ENCODE peak calls at places on chromosomes 13 and 19, in nine cellular contexts. D is IMR-90, E is mammary epithelial cell, F is H9, U is fibroblast of lung, K is Karpas-422, H is K562, A is keratinocyte, G is astrocyte. L is an unnamed sample.
A peak's percentile ranks its signal among the peaks of the same experiment; 100 is the strongest.

GRCh38 chr19:10740798-10741197 is 22.9 kb downstream of the DNM2 start:
- DNase-seq in A (no peak), K (no peak), D (no peak), U (no peak), F (no peak), G (no peak), E (no peak), H (peak; percentile 30), L (no peak)

GRCh38 chr19:737591-738093 is 13.3 kb upstream of the MISP start:
- DNase-seq in F (peak; percentile 81), K (peak; percentile 80), D (peak; percentile 16), E (no peak), G (no peak), H (peak; percentile 72), A (no peak), U (peak; percentile 15), L (peak; percentile 94)

GRCh38 chr13:93480553-93481106 is 254.0 kb downstream of the GPC6 start:
- DNase-seq in D (no peak), K (no peak), U (peak; percentile 7), A (no peak), E (no peak), F (no peak), H (no peak), G (no peak), L (no peak)

GRCh38 chr13:50161052-50161451 is 145.8 kb downstream of the KCNRG start:
- DNase-seq in K (no peak), H (peak; percentile 52), E (peak; percentile 71), D (peak; percentile 56), A (no peak), U (peak; percentile 45), F (no peak), G (peak; percentile 42), L (no peak)

GRCh38 chr19:44747739-44748425 is 626 bp upstream of the BCL3 start:
- DNase-seq in K (peak; percentile 46), E (peak; percentile 65), H (no peak), U (peak; percentile 73), F (peak; percentile 61), A (no peak), D (peak; percentile 61), G (peak; percentile 51), L (peak; percentile 80)

GRCh38 chr13:37868691-37869505 is 674 bp downstream of the TRPC4 start:
- DNase-seq in K (no peak), F (peak; percentile 38), D (peak; percentile 50), A (no peak), H (no peak), E (no peak), U (peak; percentile 39), G (peak; percentile 51), L (peak; percentile 76)

GRCh38 chr13:110817143-110817542 is 97.7 kb downstream of the ANKRD10 start:
- DNase-seq in G (no peak), D (no peak), E (no peak), U (no peak), H (no peak), A (no peak), F (no peak), K (no peak), L (no peak)

GRCh38 chr13:75371223-75371622 is 110.7 kb downstream of the TBC1D4 start:
- DNase-seq in K (no peak), A (no peak), U (no peak), H (no peak), D (no peak), F (no peak), E (no peak), G (no peak), L (no peak)

GRCh38 chr13:112057736-112058518 is 9.0 kb upstream of the SOX1 start:
- DNase-seq in D (no peak), U (no peak), K (no peak), E (no peak), H (peak; percentile 4), G (no peak), F (peak; percentile 56), A (no peak), L (peak; percentile 68)

GRCh38 chr13:35213911-35214310 is 262.6 kb downstream of the MAB21L1 start:
- DNase-seq in H (no peak), D (no peak), U (no peak), K (no peak), E (no peak), A (no peak), G (no peak), F (no peak), L (no peak)

GRCh38 chr19:4583961-4584669 is 24.6 kb upstream of the SEMA6B start:
- DNase-seq in D (no peak), H (peak; percentile 63), K (no peak), F (peak; percentile 67), G (peak; percentile 29), U (no peak), E (peak; percentile 46), A (no peak), L (peak; percentile 91)

GRCh38 chr13:76993021-76993420 is 1.1 kb downstream of the CLN5 start:
- DNase-seq in D (peak; percentile 28), G (peak; percentile 13), E (peak; percentile 55), A (no peak), K (no peak), F (no peak), H (no peak), U (no peak), L (no peak)

GRCh38 chr19:4284176-4284958 is 5.3 kb downstream of the SHD start:
- DNase-seq in D (no peak), F (peak; percentile 94), E (no peak), U (no peak), H (peak; percentile 84), K (peak; percentile 81), G (no peak), A (no peak), L (peak; percentile 93)

GRCh38 chr19:55283548-55284393 is at the start of gene BRSK1:
- DNase-seq in H (peak; percentile 67), K (peak; percentile 87), F (peak; percentile 89), U (peak; percentile 65), A (no peak), D (peak; percentile 61), G (peak; percentile 30), E (no peak), L (peak; percentile 95)

GRCh38 chr19:55287361-55288079 is 3.7 kb downstream of the BRSK1 start:
- DNase-seq in H (no peak), A (no peak), K (no peak), U (no peak), F (no peak), E (no peak), G (no peak), D (no peak), L (no peak)

GRCh38 chr19:55285225-55285890 is 1.6 kb downstream of the BRSK1 start:
- DNase-seq in K (no peak), A (no peak), U (no peak), F (no peak), H (no peak), G (no peak), E (no peak), D (no peak), L (no peak)

GRCh38 chr19:55279773-55280643 is at the start of gene HSPBP1:
- DNase-seq in E (peak; percentile 97), G (peak; percentile 90), H (peak; percentile 97), D (peak; percentile 91), U (peak; percentile 95), F (peak; percentile 99), K (peak; percentile 100), A (peak; percentile 95), L (peak; percentile 100)

DNA sequence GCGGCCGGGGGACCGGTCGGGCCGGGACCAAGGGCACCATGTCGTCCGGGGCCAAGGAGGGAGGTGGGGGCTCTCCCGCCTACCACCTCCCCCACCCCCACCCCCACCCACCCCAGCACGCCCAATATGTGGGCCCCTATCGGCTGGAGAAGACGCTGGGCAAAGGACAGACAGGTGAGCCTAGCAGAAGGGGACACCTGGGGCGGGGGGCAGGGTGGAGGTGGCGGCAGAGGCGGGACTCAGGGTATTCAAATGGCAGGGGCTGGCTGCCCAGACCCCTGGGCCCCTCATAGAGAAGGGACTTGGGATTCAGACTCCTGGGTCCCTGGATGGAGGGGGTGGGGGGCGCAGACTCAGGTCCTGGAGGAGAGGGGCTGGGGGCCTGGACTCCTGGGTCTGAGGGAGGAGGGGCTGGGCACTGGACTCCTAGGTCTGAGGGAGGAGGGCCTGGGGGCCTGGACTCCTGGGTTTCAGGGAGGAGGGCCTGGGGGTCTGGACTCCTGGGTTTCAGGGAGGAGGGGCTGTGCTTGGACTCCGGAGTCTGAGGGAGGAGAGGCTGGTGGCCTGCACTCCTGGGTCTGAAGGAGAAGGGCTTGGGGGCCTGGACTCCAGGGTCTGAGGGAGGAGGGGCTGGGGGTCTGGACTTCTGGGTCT is 735 bp downstream of the BRSK1 start:
- DNase-seq in U (no peak), F (peak; percentile 67), A (no peak), G (no peak), K (no peak), D (no peak), E (no peak), H (no peak), L (peak; percentile 82)
- H3K9ac ChIP-seq in U (peak overlapping the region; percentile 23), F (no peak overlapping the region), A (no peak overlapping the region), G (peak overlapping the region; percentile 65), K (peak overlapping the region; percentile 62), D (peak overlapping the region; percentile 79), E (no peak overlapping the region), H (peak overlapping the region; percentile 81), L (peak overlapping the region; percentile 60)

GRCh38 chr19:2444251-2445002 is 12.3 kb downstream of the LMNB2 start:
- DNase-seq in G (no peak), K (no peak), F (no peak), E (no peak), D (no peak), H (no peak), U (no peak), A (no peak), L (no peak)

GRCh38 chr19:2449019-2449418 is 7.7 kb downstream of the LMNB2 start:
- DNase-seq in U (no peak), F (no peak), E (no peak), D (no peak), K (no peak), H (no peak), A (no peak), G (no peak), L (no peak)

GRCh38 chr19:2443785-2444182 is 13.0 kb downstream of the LMNB2 start:
- DNase-seq in A (no peak), E (no peak), F (no peak), U (no peak), D (no peak), G (no peak), H (no peak), K (no peak), L (no peak)

GRCh38 chr19:2443116-2443784 is 13.5 kb downstream of the LMNB2 start:
- DNase-seq in G (no peak), K (no peak), H (no peak), D (no peak), E (no peak), U (no peak), F (no peak), A (no peak), L (no peak)

GRCh38 chr19:2446390-2446789 is 10.4 kb downstream of the LMNB2 start:
- DNase-seq in U (no peak), E (no peak), D (no peak), K (no peak), G (no peak), F (no peak), H (no peak), A (no peak), L (no peak)
- H3K9ac ChIP-seq in U (no peak overlapping the region), E (no peak overlapping the region), D (no peak overlapping the region), K (no peak overlapping the region), G (no peak overlapping the region), F (no peak overlapping the region), H (peak overlapping the region; percentile 36), A (no peak overlapping the region), L (no peak overlapping the region)

GRCh38 chr19:15584541-15585115 is 30.4 kb upstream of the CYP4F8 start:
- DNase-seq in E (peak; percentile 45), K (peak; percentile 89), G (peak; percentile 15), H (peak; percentile 82), D (peak; percentile 28), F (peak; percentile 90), U (peak; percentile 48), A (peak; percentile 7), L (peak; percentile 97)
- H3K9ac ChIP-seq in E (no peak overlapping the region), K (no peak overlapping the region), G (no peak overlapping the region), H (no peak overlapping the region), D (no peak overlapping the region), F (no peak overlapping the region), U (no peak overlapping the region), A (no peak overlapping the region), L (no peak overlapping the region)

GRCh38 chr19:56119585-56119978 is 1.5 kb downstream of the ZNF787 start:
- DNase-seq in H (peak; percentile 42), K (no peak), A (no peak), E (peak; percentile 32), F (no peak), D (peak; percentile 44), G (no peak), U (no peak), L (no peak)
- H3K9ac ChIP-seq in H (peak overlapping the region; percentile 98), K (peak overlapping the region; percentile 89), A (peak overlapping the region; percentile 89), E (peak overlapping the region; percentile 87), F (peak overlapping the region; percentile 83), D (peak overlapping the region; percentile 97), G (peak overlapping the region; percentile 96), U (peak overlapping the region; percentile 90), L (peak overlapping the region; percentile 68)